ENCODE peak calls at places on chromosomes 2 and 18, in four cellular contexts. One of them, this sample, is unnamed.

GRCh38 chr2:172095146-172095904 is 7.4 kb downstream of the DLX2 start:
- DNase-seq in K562: no peak
- DNase-seq in HCT116: no peak
- DNase-seq in HepG2: no peak
- DNase-seq in this sample: no peak

GRCh38 chr2:180604077-180604476 is 376.3 kb upstream of the UBE2E3 start:
- DNase-seq in K562: peak
- DNase-seq in HCT116: peak
- DNase-seq in HepG2: peak
- DNase-seq in this sample: no peak

GRCh38 chr2:54803783-54804758 is 80.6 kb downstream of the EML6 start:
- DNase-seq in K562: no peak
- DNase-seq in HCT116: no peak
- DNase-seq in HepG2: no peak
- DNase-seq in this sample: no peak

GRCh38 chr2:140990416-140990815 is 1140.4 kb downstream of the LRP1B start:
- DNase-seq in K562: no peak
- DNase-seq in HCT116: no peak
- DNase-seq in HepG2: no peak
- DNase-seq in this sample: peak

GRCh38 chr18:56651771-56652092 is 573 bp downstream of the WDR7 start:
- DNase-seq in K562: no peak
- DNase-seq in HCT116: no peak
- DNase-seq in HepG2: no peak
- DNase-seq in this sample: no peak

GRCh38 chr18:12422936-12423335 is 15.2 kb downstream of the PRELID3A start:
- DNase-seq in K562: no peak
- DNase-seq in HCT116: no peak
- DNase-seq in HepG2: peak
- DNase-seq in this sample: no peak

GRCh38 chr2:198615972-198616371 is 811.6 kb downstream of the PLCL1 start:
- DNase-seq in K562: no peak
- DNase-seq in HCT116: no peak
- DNase-seq in HepG2: no peak
- DNase-seq in this sample: no peak

GRCh38 chr2:14194233-14194632 is 438.3 kb upstream of the LRATD1 start:
- DNase-seq in K562: no peak
- DNase-seq in HCT116: no peak
- DNase-seq in HepG2: no peak
- DNase-seq in this sample: no peak

GRCh38 chr2:222813177-222813843 is 47.5 kb upstream of the ACSL3 start:
- DNase-seq in K562: no peak
- DNase-seq in HCT116: no peak
- DNase-seq in HepG2: no peak
- DNase-seq in this sample: no peak

GRCh38 chr2:63817382-63817781 is 24.3 kb upstream of the UGP2 start:
- DNase-seq in K562: no peak
- DNase-seq in HCT116: no peak
- DNase-seq in HepG2: no peak
- DNase-seq in this sample: no peak

GRCh38 chr18:48833701-48834394 is 116.9 kb downstream of the SMAD7 start:
- DNase-seq in K562: no peak
- DNase-seq in HCT116: no peak
- DNase-seq in HepG2: no peak
- DNase-seq in this sample: no peak

GRCh38 chr2:219687882-219688559 is 60.6 kb downstream of the SLC4A3 start:
- DNase-seq in K562: no peak
- DNase-seq in HCT116: peak
- DNase-seq in HepG2: no peak
- DNase-seq in this sample: no peak

GRCh38 chr18:2222270-2223185 is 348.8 kb downstream of the METTL4 start:
- DNase-seq in K562: no peak
- DNase-seq in HCT116: no peak
- DNase-seq in HepG2: no peak
- DNase-seq in this sample: no peak

GRCh38 chr2:44926957-44927356 is 14.5 kb upstream of the SIX3 start:
- DNase-seq in K562: no peak
- DNase-seq in HCT116: no peak
- DNase-seq in HepG2: no peak
- DNase-seq in this sample: no peak
- TF ChIP-seq REST in K562: no peak
- TF ChIP-seq REST in HCT116: no peak
- TF ChIP-seq REST in HepG2: no peak
- TF ChIP-seq REST in this sample: no peak

DNA sequence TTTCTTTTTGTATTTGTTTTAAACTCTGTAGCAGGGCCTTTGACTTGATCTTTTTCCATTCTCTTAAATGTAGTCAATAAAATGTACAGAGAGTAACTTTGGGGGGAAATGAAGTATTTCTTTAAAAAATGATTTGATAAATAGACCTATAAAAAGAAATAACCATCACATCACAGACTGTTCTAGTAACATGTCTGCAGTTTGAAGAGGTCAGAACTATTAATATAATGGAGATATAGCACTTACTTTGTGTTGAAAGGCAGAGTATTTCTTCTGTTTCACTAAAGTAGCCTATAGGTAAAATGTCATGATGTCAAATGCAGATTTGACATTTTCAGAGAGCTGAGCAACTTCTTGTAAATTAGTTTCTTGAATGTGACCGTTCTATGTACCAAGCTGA is 55.7 kb upstream of the FAM237A start:
- DNase-seq in K562: no peak
- DNase-seq in HCT116: no peak
- DNase-seq in HepG2: no peak
- DNase-seq in this sample: no peak
- TF ChIP-seq SIN3A in K562: no peak
- TF ChIP-seq SIN3A in HCT116: no peak
- TF ChIP-seq SIN3A in HepG2: no peak
- TF ChIP-seq SIN3A in this sample: no peak

GRCh38 chr2:66324924-66325583 is 109.9 kb upstream of the MEIS1 start:
- DNase-seq in K562: no peak
- DNase-seq in HCT116: no peak
- DNase-seq in HepG2: no peak
- DNase-seq in this sample: no peak
- TF ChIP-seq TCF7L2 in K562: no peak
- TF ChIP-seq TCF7L2 in HCT116: no peak
- TF ChIP-seq TCF7L2 in HepG2: no peak
- TF ChIP-seq TCF7L2 in this sample: no peak

DNA sequence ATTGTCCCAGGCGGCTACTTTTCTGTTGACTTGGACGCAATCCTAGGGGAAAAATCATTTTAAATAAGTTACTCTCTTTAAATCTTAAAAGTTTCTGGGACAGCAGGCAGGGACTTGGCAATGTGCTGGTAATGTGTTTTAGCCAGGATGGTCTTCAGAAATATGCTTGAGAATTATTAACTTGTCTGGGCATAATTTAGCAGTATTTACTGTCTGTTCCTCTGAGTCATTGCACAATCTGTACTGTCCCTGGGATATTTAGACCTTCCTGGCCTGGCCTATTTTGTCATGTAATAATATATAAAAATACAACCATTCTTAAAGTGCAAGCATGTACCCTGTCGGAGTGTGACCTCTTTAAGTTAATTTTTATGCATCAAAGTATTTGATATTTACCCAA is 388.6 kb upstream of the FANCL start:
- DNase-seq in K562: no peak
- DNase-seq in HCT116: no peak
- DNase-seq in HepG2: no peak
- DNase-seq in this sample: no peak
- TF ChIP-seq REST in K562: no peak
- TF ChIP-seq REST in HCT116: no peak
- TF ChIP-seq REST in HepG2: no peak
- TF ChIP-seq REST in this sample: no peak